ENCODE peak calls at places on chromosomes 2 and 18, in nine cellular contexts. J is hepatocyte, Q is breast epithelium, H is psoas muscle, N is right lobe of liver, S is A673, I is astrocyte, E is cardiac muscle cell, K is uterus. Z is an unnamed sample. For H3K27me3 and H3K4me1, the result is how much of the 10 kb centered on the place peaks cover.

GRCh38 chr2:219737270-219737691 is 109.9 kb downstream of the SLC4A3 start:
- DNase-seq in J (peak), K (no peak), E (peak), Q (no peak), H (no peak), N (no peak), I (peak), S (peak), Z (no peak)

GRCh38 chr18:55031979-55032378 is 72.7 kb upstream of the CCDC68 start:
- DNase-seq in I (no peak), J (no peak), E (peak), S (no peak), K (no peak), Q (no peak), H (no peak), N (no peak), Z (no peak)

GRCh38 chr2:145323512-145323911 is 803.6 kb upstream of the ZEB2 start:
- DNase-seq in I (peak), J (no peak), H (no peak), E (no peak), Q (no peak), K (no peak), S (no peak), N (no peak), Z (no peak)

GRCh38 chr2:173218331-173219056 is 136.2 kb upstream of the CDCA7 start:
- DNase-seq in J (no peak), N (no peak), E (peak), Q (no peak), K (no peak), H (no peak), S (peak), I (no peak), Z (no peak)

GRCh38 chr2:224142397-224143312 is 103.6 kb upstream of the SERPINE2 start:
- DNase-seq in E (no peak), J (no peak), I (peak), S (peak), H (no peak), Q (no peak), K (no peak), N (no peak), Z (no peak)

GRCh38 chr2:13260401-13260800 is 543.7 kb downstream of the TRIB2 start:
- DNase-seq in Q (no peak), J (no peak), H (no peak), E (peak), I (no peak), N (no peak), S (peak), K (no peak), Z (no peak)

GRCh38 chr2:233354971-233355574 is 779 bp downstream of the DGKD start:
- DNase-seq in Q (peak), E (peak), K (no peak), I (peak), N (peak), J (peak), S (no peak), H (no peak), Z (no peak)

GRCh38 chr2:227188292-227188691 is 23.9 kb downstream of the COL4A3 start:
- DNase-seq in K (peak), Q (no peak), N (no peak), S (no peak), E (peak), I (peak), J (peak), H (no peak), Z (no peak)

GRCh38 chr2:54438271-54438670 is 17.9 kb upstream of the SPTBN1 start:
- DNase-seq in J (no peak), H (peak), N (no peak), S (no peak), K (peak), E (no peak), I (no peak), Q (no peak), Z (no peak)

GRCh38 chr18:7370375-7370774 is 139.5 kb downstream of the LRRC30 start:
- DNase-seq in I (no peak), S (no peak), K (no peak), J (peak), E (no peak), H (no peak), N (peak), Q (no peak), Z (no peak)

GRCh38 chr2:240240017-240240416 is 99.6 kb upstream of the OTOS start:
- DNase-seq in H (no peak), E (no peak), I (no peak), N (no peak), J (no peak), S (no peak), K (no peak), Q (peak), Z (no peak)

GRCh38 chr18:49094979-49095632 is 144.3 kb upstream of the SMAD7 start:
- DNase-seq in Q (no peak), E (no peak), K (no peak), S (no peak), I (peak), N (no peak), H (no peak), J (no peak), Z (no peak)

GRCh38 chr2:128379021-128380005 is 60.6 kb upstream of the HS6ST1 start:
- DNase-seq in I (peak), H (no peak), E (no peak), N (peak), S (no peak), Q (peak), K (peak), J (peak), Z (peak)

GRCh38 chr2:160994141-160995002 is 165.9 kb upstream of the TANK start:
- DNase-seq in H (peak), E (peak), Q (no peak), N (no peak), S (peak), J (peak), K (peak), I (peak), Z (peak)

GRCh38 chr18:4510709-4511108 is 55.6 kb upstream of the DLGAP1 start:
- DNase-seq in K (no peak), N (no peak), J (peak), E (peak), H (no peak), S (peak), Q (no peak), I (peak), Z (no peak)

GRCh38 chr2:135819211-135819610 is 17.8 kb downstream of the LCT start:
- DNase-seq in I (peak), E (no peak), K (no peak), J (no peak), N (no peak), H (no peak), S (peak), Q (no peak), Z (no peak)

GRCh38 chr2:175030380-175031271 is 25.4 kb upstream of the CHN1 start:
- DNase-seq in K (no peak), H (no peak), I (peak), Q (no peak), J (peak), S (peak), E (peak), N (peak), Z (peak)

GRCh38 chr2:212421571-212422334 is 116.8 kb downstream of the ERBB4 start:
- DNase-seq in N (no peak), J (no peak), K (no peak), Q (no peak), E (no peak), S (peak), H (no peak), I (peak), Z (no peak)

GRCh38 chr18:72866901-72867701 is 686 bp downstream of the NETO1 start:
- DNase-seq in H (no peak), I (no peak), S (peak), Q (no peak), N (no peak), K (no peak), E (peak), J (no peak), Z (no peak)

GRCh38 chr2:130381619-130382018 is 25.8 kb downstream of the PTPN18 start:
- DNase-seq in S (no peak), N (no peak), J (no peak), H (no peak), E (no peak), Q (no peak), I (no peak), K (no peak), Z (no peak)

GRCh38 chr2:237590272-237591020 is at the start of gene RAB17:
- DNase-seq in N (peak), K (no peak), H (no peak), I (peak), Q (no peak), J (peak), S (no peak), E (no peak), Z (no peak)

GRCh38 chr18:63152791-63153190 is 166.8 kb downstream of the BCL2 start:
- DNase-seq in I (no peak), H (no peak), K (no peak), Q (no peak), J (no peak), N (no peak), S (no peak), E (no peak), Z (no peak)

GRCh38 chr2:120947982-120948661 is 212.5 kb downstream of the GLI2 start:
- DNase-seq in Q (no peak), I (no peak), N (no peak), H (no peak), K (no peak), J (no peak), S (no peak), E (no peak), Z (no peak)

GRCh38 chr2:227513113-227513512 is 41.2 kb downstream of the AGFG1 start:
- DNase-seq in I (no peak), E (peak), N (no peak), Q (no peak), K (no peak), J (no peak), H (no peak), S (no peak), Z (peak)

GRCh38 chr18:59265246-59266018 is 7.8 kb downstream of the RAX start:
- DNase-seq in E (no peak), N (no peak), S (peak), Q (no peak), J (no peak), K (no peak), I (no peak), H (no peak), Z (peak)

GRCh38 chr2:12303181-12304030 is 413.3 kb upstream of the TRIB2 start:
- DNase-seq in N (no peak), I (peak), J (no peak), H (no peak), Q (no peak), S (no peak), E (no peak), K (no peak), Z (no peak)

GRCh38 chr2:216283038-216283900 is 89.0 kb downstream of the MARCHF4 start:
- DNase-seq in S (peak), Q (no peak), N (no peak), E (peak), I (no peak), H (no peak), J (peak), K (no peak), Z (peak)

GRCh38 chr2:160512484-160512883 is 18.9 kb upstream of the RBMS1 start:
- DNase-seq in Q (no peak), S (no peak), E (no peak), I (no peak), K (no peak), J (no peak), N (no peak), H (no peak), Z (peak)

GRCh38 chr2:19577668-19578067 is 219.2 kb upstream of the OSR1 start:
- DNase-seq in S (no peak), I (peak), H (no peak), J (no peak), K (no peak), E (no peak), Q (no peak), N (no peak), Z (no peak)

GRCh38 chr2:109410021-109410815 is 203.5 kb downstream of the SEPTIN10 start:
- DNase-seq in K (peak), J (no peak), Q (no peak), I (no peak), E (peak), N (no peak), S (no peak), H (peak), Z (no peak)

GRCh38 chr2:118249531-118249930 is 161.3 kb downstream of the INSIG2 start:
- DNase-seq in N (no peak), S (no peak), K (no peak), H (no peak), Q (no peak), I (peak), J (no peak), E (no peak), Z (no peak)

GRCh38 chr18:57755473-57756067 is 47.5 kb downstream of the ATP8B1 start:
- DNase-seq in J (no peak), E (no peak), H (no peak), I (no peak), Q (no peak), N (peak), S (no peak), K (no peak), Z (peak)

GRCh38 chr2:224260605-224261004 is 141.3 kb downstream of the FAM124B start:
- DNase-seq in I (no peak), H (no peak), K (peak), J (peak), E (no peak), N (no peak), Q (no peak), S (peak), Z (no peak)

GRCh38 chr2:235659767-235660322 is 166.0 kb downstream of the AGAP1 start:
- DNase-seq in E (no peak), H (no peak), I (peak), S (no peak), N (no peak), K (no peak), Q (no peak), J (peak), Z (no peak)

GRCh38 chr2:212974692-212975091 is 176.7 kb downstream of the IKZF2 start:
- DNase-seq in Q (no peak), H (no peak), K (no peak), J (peak), I (peak), E (no peak), S (no peak), N (no peak), Z (no peak)

DNA sequence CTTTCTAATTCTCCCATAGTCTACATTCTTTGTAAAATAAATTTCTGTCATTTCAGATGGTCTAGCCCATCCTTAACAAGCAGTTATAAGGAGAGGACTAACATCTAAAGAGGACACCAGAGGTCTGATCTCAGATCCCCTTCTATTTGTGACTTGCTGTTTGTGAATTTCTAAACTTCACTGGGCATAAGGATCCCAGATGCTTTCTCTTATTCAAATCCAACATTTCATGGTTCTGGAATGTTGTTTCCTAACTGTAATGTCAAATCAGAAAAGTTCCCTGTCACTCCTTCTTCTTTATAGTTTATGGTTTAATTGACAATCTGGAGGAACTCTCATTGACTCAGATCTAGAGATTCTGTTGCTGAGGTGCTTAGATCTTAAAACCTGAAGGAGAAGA is 430.2 kb downstream of the MEIS1 start:
- DNase-seq in I (no peak), H (no peak), S (no peak), E (no peak), Q (no peak), J (no peak), K (no peak), N (no peak), Z (no peak)
- H3K27me3 ChIP-seq in I (under half), H (under half), S (under half), E (under half), Q (under half), J (under half), K (under half), N (under half), Z (under half)

DNA sequence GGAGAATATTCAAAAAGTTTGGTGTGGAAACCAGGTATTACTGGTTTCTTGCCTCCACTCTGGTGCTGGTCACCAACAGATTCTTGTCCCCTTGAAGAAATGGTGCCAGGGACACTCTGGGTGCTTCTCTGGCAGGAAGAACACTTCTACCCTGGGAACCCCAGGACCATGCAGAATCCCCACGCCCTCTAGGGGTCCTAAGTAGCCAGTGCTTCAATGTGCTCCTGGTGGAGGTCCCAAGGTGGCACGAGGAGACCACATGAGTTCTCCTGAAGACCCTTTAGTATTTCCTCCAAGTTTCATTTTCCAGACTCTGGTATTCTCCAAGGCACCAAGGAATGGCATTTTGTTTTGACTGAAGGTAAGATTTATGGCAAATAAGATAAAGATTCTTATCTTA is 380.6 kb downstream of the TSN start:
- DNase-seq in N (no peak), H (no peak), J (no peak), K (no peak), S (peak), I (no peak), Q (no peak), E (peak), Z (peak)
- TF ChIP-seq CTCF in N (no peak), H (no peak), J (peak), K (no peak), S (peak), I (peak), Q (no peak), E (peak), Z (peak)

DNA sequence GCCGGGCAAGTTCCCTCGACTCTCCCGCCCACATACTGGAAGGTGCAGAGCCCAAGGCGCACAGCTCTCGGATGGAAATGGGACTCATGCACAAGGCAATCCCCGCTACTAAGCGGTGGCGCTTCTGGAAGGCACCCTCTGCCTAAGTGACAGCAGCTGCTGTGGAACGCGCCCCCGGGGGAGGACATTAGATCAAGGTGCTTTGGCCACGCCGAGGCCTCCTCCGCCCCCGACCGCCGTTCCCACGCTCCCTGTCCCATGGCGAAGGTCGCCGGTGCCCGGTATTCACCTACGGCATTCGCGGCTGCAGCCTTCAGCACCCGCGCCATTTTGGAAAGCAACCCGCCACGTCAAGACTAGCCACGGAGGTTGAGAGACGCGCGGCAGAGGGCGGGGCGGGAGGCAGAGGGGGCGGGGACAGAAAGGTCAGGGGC is at the start of gene MCEE:
- DNase-seq in Q (peak), E (peak), J (peak), S (peak), K (peak), H (peak), N (peak), I (peak), Z (peak)
- H3K4me1 ChIP-seq in Q (under half), E (under half), J (under half), S (under half), K (under half), H (under half), N (under half), I (under half), Z (under half)

GRCh38 chr2:9179572-9180201 is 26.9 kb upstream of the ASAP2 start:
- DNase-seq in J (peak), Q (no peak), E (no peak), I (peak), N (no peak), K (peak), H (peak), S (peak), Z (no peak)
- H3K27me3 ChIP-seq in J (under half), Q (under half), E (under half), I (under half), N (under half), K (under half), H (under half), S (under half), Z (under half)

GRCh38 chr18:13548106-13548819 is 178.1 kb downstream of the FAM210A start:
- DNase-seq in Q (no peak), S (peak), K (no peak), I (no peak), J (no peak), H (no peak), E (no peak), N (no peak), Z (no peak)
- TF ChIP-seq CTCF in Q (no peak), S (peak), K (no peak), I (no peak), J (no peak), H (no peak), E (no peak), N (no peak), Z (no peak)

GRCh38 chr18:79466591-79466990 is 70.9 kb downstream of the NFATC1 start:
- DNase-seq in N (no peak), E (no peak), S (no peak), I (no peak), J (no peak), Q (no peak), H (no peak), K (no peak), Z (no peak)

GRCh38 chr18:79461627-79462026 is 65.9 kb downstream of the NFATC1 start:
- DNase-seq in H (no peak), K (no peak), J (no peak), I (no peak), S (no peak), E (no peak), N (no peak), Q (no peak), Z (no peak)

GRCh38 chr18:79460445-79461300 is 64.9 kb downstream of the NFATC1 start:
- DNase-seq in J (no peak), H (no peak), E (no peak), N (no peak), Q (no peak), I (no peak), S (no peak), K (no peak), Z (no peak)

GRCh38 chr18:79465392-79465991 is 69.8 kb downstream of the NFATC1 start:
- DNase-seq in E (peak), K (no peak), J (peak), I (no peak), Q (no peak), N (no peak), S (peak), H (no peak), Z (peak)

GRCh38 chr18:79463424-79463960 is 67.8 kb downstream of the NFATC1 start:
- DNase-seq in I (no peak), S (no peak), Q (no peak), J (no peak), K (no peak), H (no peak), N (no peak), E (no peak), Z (no peak)
- H3K4me1 ChIP-seq in I (under half), S (under half), Q (under half), J (under half), K (under half), H (under half), N (under half), E (under half), Z (under half)

GRCh38 chr2:56185582-56186046 is 1.8 kb downstream of the CCDC85A start:
- DNase-seq in J (peak), Q (no peak), K (peak), N (peak), S (peak), E (peak), I (peak), H (peak), Z (no peak)

GRCh38 chr2:56182420-56182819 is 1.4 kb upstream of the CCDC85A start:
- DNase-seq in E (no peak), Q (no peak), N (no peak), H (no peak), S (no peak), K (no peak), I (no peak), J (no peak), Z (no peak)

GRCh38 chr2:56184500-56184996 is 758 bp downstream of the CCDC85A start:
- DNase-seq in H (peak), E (peak), K (peak), Q (peak), N (peak), I (peak), J (peak), S (no peak), Z (no peak)

GRCh38 chr2:56183643-56184499 is at the start of gene CCDC85A:
- DNase-seq in H (peak), K (peak), J (peak), N (peak), E (peak), S (peak), I (peak), Q (peak), Z (peak)

DNA sequence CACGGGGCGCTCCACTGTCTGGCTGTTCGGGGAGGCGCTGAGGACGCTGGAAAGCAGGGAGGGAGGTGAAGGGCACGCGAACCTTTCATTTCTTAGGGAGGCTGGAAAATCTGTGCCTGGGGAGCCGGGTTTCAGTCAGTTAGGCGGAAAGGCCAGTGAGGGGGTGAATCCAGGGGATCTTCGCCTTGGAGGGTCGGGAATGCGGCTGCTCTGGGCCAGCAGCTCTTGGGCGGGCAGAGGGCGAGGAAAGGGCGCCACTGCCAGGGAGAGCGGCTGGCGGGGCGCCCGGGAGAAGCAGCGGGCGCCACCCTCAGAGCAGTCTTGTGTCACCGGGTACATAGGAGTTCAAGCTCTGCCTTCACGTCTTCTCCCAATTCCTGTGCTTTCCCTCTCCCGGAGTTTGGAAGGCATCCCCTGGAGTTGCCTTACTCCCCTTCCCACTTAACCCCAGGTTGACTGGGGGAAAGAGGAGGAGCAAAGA is 1.4 kb downstream of the CCDC85A start:
- DNase-seq in Q (no peak), N (peak), J (peak), K (peak), H (peak), E (peak), I (no peak), S (peak), Z (no peak)
- H3K27me3 ChIP-seq in Q (under half), N (under half), J (under half), K (under half), H (under half), E (half or more), I (under half), S (half or more), Z (under half)